ENCODE peak calls at places on chromosomes 4 and X, in five cellular contexts. M, O, Z, S and C are unnamed samples.

GRCh38 chr4:83387922-83388676 is 53.5 kb upstream of the HPSE start:
- DNase-seq in O (no peak), Z (no peak), M (no peak), S (no peak), C (no peak)

GRCh38 chrX:69024931-69025330 is 140.3 kb downstream of the PJA1 start:
- DNase-seq in S (peak), O (no peak), Z (no peak), M (no peak), C (no peak)

GRCh38 chr4:137238456-137238855 is 293.8 kb downstream of the PCDH18 start:
- DNase-seq in S (no peak), M (no peak), Z (no peak), O (peak), C (no peak)

GRCh38 chr4:184170996-184171395 is 46.7 kb downstream of the ENPP6 start:
- DNase-seq in M (no peak), S (peak), Z (no peak), O (no peak), C (no peak)

GRCh38 chr4:40739347-40739746 is 10.4 kb upstream of the NSUN7 start:
- DNase-seq in M (no peak), S (no peak), Z (no peak), O (no peak), C (no peak)

GRCh38 chr4:175509320-175509719 is 302.7 kb downstream of the GPM6A start:
- DNase-seq in S (peak), M (no peak), O (peak), Z (no peak), C (peak)

GRCh38 chrX:72306085-72306801 is 529 bp upstream of the CITED1 start:
- DNase-seq in O (no peak), S (no peak), Z (no peak), M (no peak), C (no peak)

GRCh38 chrX:80578518-80579105 is 158.4 kb downstream of the TENT5D start:
- DNase-seq in O (no peak), S (no peak), M (no peak), Z (no peak), C (peak)

GRCh38 chr4:143473334-143474126 is 40.0 kb upstream of the SMARCA5 start:
- DNase-seq in O (no peak), S (no peak), Z (no peak), M (no peak), C (no peak)

GRCh38 chr4:118279328-118279727 is 73.5 kb downstream of the PRSS12 start:
- DNase-seq in Z (no peak), O (no peak), S (no peak), M (no peak), C (no peak)

GRCh38 chrX:73851014-73852009 is 288.3 kb downstream of the CHIC1 start:
- DNase-seq in S (no peak), Z (no peak), M (peak), O (no peak), C (no peak)

GRCh38 chr4:74900862-74901261 is 32.1 kb upstream of the PARM1 start:
- DNase-seq in M (no peak), O (no peak), S (no peak), Z (no peak), C (no peak)

GRCh38 chrX:136405126-136405525 is 82.6 kb upstream of the BRS3 start:
- DNase-seq in O (no peak), Z (no peak), M (no peak), S (no peak), C (no peak)

GRCh38 chr4:134807231-134807745 is 605.7 kb upstream of the PABPC4L start:
- DNase-seq in O (no peak), S (no peak), Z (no peak), M (no peak), C (no peak)